ENCODE peak calls at places on chromosomes 16 and 17, in five cellular contexts. One of them, this sample, is unnamed.

GRCh38 chr16:23302045-23302956 is at the start of gene SCNN1B:
- DNase-seq in fibroblast of pulmonary artery: no peak
- DNase-seq in WERI-Rb-1: peak; percentile 51
- DNase-seq in MM.1S: peak; percentile 91
- DNase-seq in thoracic aorta: no peak
- DNase-seq in this sample: no peak

GRCh38 chr16:65510850-65511249 is 389.0 kb upstream of the CDH11 start:
- DNase-seq in fibroblast of pulmonary artery: peak; percentile 78
- DNase-seq in WERI-Rb-1: no peak
- DNase-seq in thoracic aorta: no peak
- DNase-seq in MM.1S: no peak
- DNase-seq in this sample: no peak

GRCh38 chr17:73707358-73707757 is 63.1 kb upstream of the SDK2 start:
- DNase-seq in thoracic aorta: no peak
- DNase-seq in WERI-Rb-1: no peak
- DNase-seq in fibroblast of pulmonary artery: no peak
- DNase-seq in MM.1S: no peak
- DNase-seq in this sample: no peak

GRCh38 chr16:73616186-73616585 is 568.3 kb upstream of the ZFHX3 start:
- DNase-seq in WERI-Rb-1: no peak
- DNase-seq in fibroblast of pulmonary artery: no peak
- DNase-seq in thoracic aorta: no peak
- DNase-seq in MM.1S: peak; percentile 22
- DNase-seq in this sample: peak; percentile 13

GRCh38 chr16:3028716-3029319 is 5.0 kb downstream of the THOC6 start:
- DNase-seq in MM.1S: no peak
- DNase-seq in fibroblast of pulmonary artery: no peak
- DNase-seq in thoracic aorta: no peak
- DNase-seq in WERI-Rb-1: peak; percentile 63
- DNase-seq in this sample: no peak

GRCh38 chr16:1407749-1408148 is 6.8 kb downstream of the UNKL start:
- DNase-seq in thoracic aorta: no peak
- DNase-seq in MM.1S: no peak
- DNase-seq in fibroblast of pulmonary artery: peak; percentile 7
- DNase-seq in WERI-Rb-1: peak; percentile 23
- DNase-seq in this sample: no peak

GRCh38 chr16:80346160-80346632 is 194.6 kb upstream of the DYNLRB2 start:
- DNase-seq in MM.1S: peak; percentile 59
- DNase-seq in thoracic aorta: no peak
- DNase-seq in fibroblast of pulmonary artery: no peak
- DNase-seq in WERI-Rb-1: no peak
- DNase-seq in this sample: no peak

GRCh38 chr16:85168732-85169256 is 56.5 kb upstream of the CIBAR2 start:
- DNase-seq in fibroblast of pulmonary artery: peak; percentile 59
- DNase-seq in thoracic aorta: no peak
- DNase-seq in WERI-Rb-1: no peak
- DNase-seq in MM.1S: no peak
- DNase-seq in this sample: no peak

GRCh38 chr17:37651846-37652245 is 8.6 kb upstream of the DDX52 start:
- DNase-seq in MM.1S: no peak
- DNase-seq in fibroblast of pulmonary artery: no peak
- DNase-seq in WERI-Rb-1: no peak
- DNase-seq in thoracic aorta: no peak
- DNase-seq in this sample: no peak

GRCh38 chr17:49632201-49632600 is 45.7 kb downstream of the SPOP start:
- DNase-seq in MM.1S: no peak
- DNase-seq in WERI-Rb-1: no peak
- DNase-seq in fibroblast of pulmonary artery: no peak
- DNase-seq in thoracic aorta: no peak
- DNase-seq in this sample: no peak

GRCh38 chr17:4934173-4934979 is 2.3 kb downstream of the GP1BA start:
- DNase-seq in thoracic aorta: no peak
- DNase-seq in MM.1S: peak; percentile 69
- DNase-seq in WERI-Rb-1: peak; percentile 73
- DNase-seq in fibroblast of pulmonary artery: peak; percentile 38
- DNase-seq in this sample: no peak

GRCh38 chr17:80281516-80281915 is 20.9 kb downstream of the RNF213 start:
- DNase-seq in WERI-Rb-1: no peak
- DNase-seq in MM.1S: no peak
- DNase-seq in thoracic aorta: no peak
- DNase-seq in fibroblast of pulmonary artery: no peak
- DNase-seq in this sample: no peak

GRCh38 chr16:67111951-67112444 is 2.3 kb downstream of the PHAF1 start:
- DNase-seq in MM.1S: no peak
- DNase-seq in thoracic aorta: no peak
- DNase-seq in WERI-Rb-1: no peak
- DNase-seq in fibroblast of pulmonary artery: no peak
- DNase-seq in this sample: no peak

GRCh38 chr17:4594406-4595349 is 10.3 kb downstream of the SMTNL2 start:
- DNase-seq in MM.1S: peak; percentile 50
- DNase-seq in WERI-Rb-1: no peak
- DNase-seq in fibroblast of pulmonary artery: no peak
- DNase-seq in thoracic aorta: no peak
- DNase-seq in this sample: no peak

GRCh38 chr17:45992175-45992574 is 6.9 kb upstream of the STH start:
- DNase-seq in thoracic aorta: no peak
- DNase-seq in WERI-Rb-1: no peak
- DNase-seq in fibroblast of pulmonary artery: no peak
- DNase-seq in MM.1S: no peak
- DNase-seq in this sample: no peak

GRCh38 chr16:46730126-46730525 is 18.0 kb downstream of the MYLK3 start:
- DNase-seq in WERI-Rb-1: no peak
- DNase-seq in MM.1S: no peak
- DNase-seq in fibroblast of pulmonary artery: no peak
- DNase-seq in thoracic aorta: no peak
- DNase-seq in this sample: no peak

GRCh38 chr16:87329436-87330256 is 12.5 kb upstream of the C16orf95 start:
- DNase-seq in WERI-Rb-1: no peak
- DNase-seq in fibroblast of pulmonary artery: no peak
- DNase-seq in MM.1S: no peak
- DNase-seq in thoracic aorta: no peak
- DNase-seq in this sample: no peak

GRCh38 chr17:45895304-45895968 is 1.1 kb downstream of the MAPT start:
- DNase-seq in WERI-Rb-1: peak; percentile 55
- DNase-seq in thoracic aorta: no peak
- DNase-seq in MM.1S: no peak
- DNase-seq in fibroblast of pulmonary artery: no peak
- DNase-seq in this sample: no peak

GRCh38 chr17:66632716-66633115 is 202.2 kb upstream of the CACNG5 start:
- DNase-seq in WERI-Rb-1: no peak
- DNase-seq in MM.1S: no peak
- DNase-seq in thoracic aorta: no peak
- DNase-seq in fibroblast of pulmonary artery: no peak
- DNase-seq in this sample: no peak

GRCh38 chr17:48045270-48046001 is 2.7 kb upstream of the NFE2L1 start:
- DNase-seq in MM.1S: no peak
- DNase-seq in thoracic aorta: no peak
- DNase-seq in WERI-Rb-1: peak; percentile 75
- DNase-seq in fibroblast of pulmonary artery: peak; percentile 17
- DNase-seq in this sample: no peak

DNA sequence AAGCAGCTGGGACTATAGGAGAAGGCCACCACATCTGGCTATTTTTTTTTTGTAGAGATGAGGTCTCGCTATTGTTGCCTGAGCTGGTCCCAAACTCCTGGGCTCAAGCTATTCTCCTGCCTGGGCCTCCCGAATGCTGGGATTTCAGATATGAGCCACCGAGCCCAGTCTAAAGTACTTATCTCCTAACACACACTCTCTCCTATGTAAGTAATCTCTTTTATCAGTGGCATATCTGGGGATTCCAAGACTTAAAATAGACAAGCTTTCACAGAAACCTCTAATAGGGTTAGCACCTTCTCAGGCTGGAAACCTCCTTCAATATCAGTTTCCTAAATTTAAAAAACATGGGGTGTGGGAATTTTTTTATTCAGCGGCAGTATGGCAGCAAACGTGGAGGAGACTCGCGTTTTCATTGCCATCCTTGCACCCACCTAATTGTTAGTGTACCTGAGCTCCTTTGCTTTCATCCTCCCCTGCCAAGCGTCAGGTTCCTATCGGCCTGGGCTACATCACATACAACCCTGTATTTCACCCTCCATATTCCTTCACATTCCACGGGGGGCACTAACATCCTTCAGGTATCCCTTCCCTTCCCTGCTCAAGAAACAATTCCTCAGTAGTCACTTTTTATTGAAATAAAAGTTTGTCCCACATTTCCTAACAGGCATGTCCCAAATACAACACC is 1.1 kb downstream of the EZH1 start:
- DNase-seq in thoracic aorta: no peak
- DNase-seq in MM.1S: no peak
- DNase-seq in WERI-Rb-1: peak; percentile 34
- DNase-seq in fibroblast of pulmonary artery: peak; percentile 33
- DNase-seq in this sample: no peak
- TF ChIP-seq CTCF in thoracic aorta: no peak
- TF ChIP-seq CTCF in MM.1S: peak; percentile 10
- TF ChIP-seq CTCF in WERI-Rb-1: no peak
- TF ChIP-seq CTCF in fibroblast of pulmonary artery: peak; percentile 31
- TF ChIP-seq CTCF in this sample: no peak

DNA sequence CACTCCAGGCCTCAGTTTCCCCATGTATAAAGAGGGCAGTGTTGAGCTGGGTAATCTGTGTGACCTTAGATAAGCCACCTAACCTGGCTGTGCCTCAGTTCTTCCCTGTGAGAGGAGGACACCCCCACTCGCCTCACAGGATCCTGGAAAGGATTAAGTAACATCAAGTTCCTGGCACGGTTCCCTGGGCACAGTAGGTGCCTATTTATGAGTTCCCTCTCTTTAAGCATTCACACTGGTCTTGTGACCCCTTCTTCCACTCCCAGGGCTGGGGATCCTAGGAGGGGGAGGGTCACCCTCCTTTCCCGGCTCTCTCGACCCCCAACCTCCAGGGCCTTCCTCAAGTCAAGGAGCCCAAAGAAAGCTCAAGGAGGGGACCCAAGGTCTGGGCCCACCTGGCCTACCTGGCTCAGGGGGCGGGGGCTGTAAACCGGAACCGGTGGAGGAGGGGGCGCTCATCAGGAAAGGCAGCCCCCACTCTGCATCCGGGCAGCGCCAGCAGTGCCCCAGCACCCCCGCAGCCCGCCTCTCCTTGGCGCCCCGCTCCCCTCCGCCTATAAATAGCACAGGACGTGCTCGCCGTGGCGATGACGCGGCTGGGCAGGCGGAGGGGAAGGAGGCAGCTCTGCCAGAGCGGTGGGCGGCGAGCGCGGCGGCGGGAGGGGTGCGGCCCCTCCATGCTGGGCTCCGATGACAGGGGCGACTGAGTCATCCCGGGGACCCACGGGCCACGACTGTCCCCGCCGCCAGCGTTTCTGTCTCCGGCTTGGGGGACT is 9.4 kb downstream of the RPL19 start:
- DNase-seq in MM.1S: no peak
- DNase-seq in thoracic aorta: peak; percentile 80
- DNase-seq in WERI-Rb-1: no peak
- DNase-seq in fibroblast of pulmonary artery: peak; percentile 47
- DNase-seq in this sample: no peak
- H3K4me3 ChIP-seq in MM.1S: peak overlapping the region; percentile 32
- H3K4me3 ChIP-seq in thoracic aorta: peak overlapping the region; percentile 77
- H3K4me3 ChIP-seq in WERI-Rb-1: no peak overlapping the region
- H3K4me3 ChIP-seq in fibroblast of pulmonary artery: peak overlapping the region; percentile 35
- H3K4me3 ChIP-seq in this sample: peak overlapping the region; percentile 23

GRCh38 chr16:83967091-83967490 is 953 bp upstream of the NECAB2 start:
- DNase-seq in WERI-Rb-1: no peak
- DNase-seq in thoracic aorta: no peak
- DNase-seq in fibroblast of pulmonary artery: no peak
- DNase-seq in MM.1S: no peak
- DNase-seq in this sample: no peak

GRCh38 chr16:83968483-83968865 is 430 bp downstream of the NECAB2 start:
- DNase-seq in thoracic aorta: no peak
- DNase-seq in MM.1S: no peak
- DNase-seq in fibroblast of pulmonary artery: no peak
- DNase-seq in WERI-Rb-1: no peak
- DNase-seq in this sample: no peak

GRCh38 chr16:83966153-83966696 is 1.8 kb upstream of the NECAB2 start:
- DNase-seq in MM.1S: no peak
- DNase-seq in thoracic aorta: no peak
- DNase-seq in WERI-Rb-1: no peak
- DNase-seq in fibroblast of pulmonary artery: no peak
- DNase-seq in this sample: no peak

GRCh38 chr16:83968891-83969672 is 1.0 kb downstream of the NECAB2 start:
- DNase-seq in fibroblast of pulmonary artery: no peak
- DNase-seq in WERI-Rb-1: no peak
- DNase-seq in MM.1S: no peak
- DNase-seq in thoracic aorta: no peak
- DNase-seq in this sample: no peak

GRCh38 chr16:83967838-83968482 is at the start of gene NECAB2:
- DNase-seq in WERI-Rb-1: peak; percentile 49
- DNase-seq in fibroblast of pulmonary artery: peak; percentile 23
- DNase-seq in thoracic aorta: no peak
- DNase-seq in MM.1S: no peak
- DNase-seq in this sample: no peak
- TF ChIP-seq CTCF in WERI-Rb-1: peak; percentile 52
- TF ChIP-seq CTCF in fibroblast of pulmonary artery: peak; percentile 25
- TF ChIP-seq CTCF in thoracic aorta: peak; percentile 49
- TF ChIP-seq CTCF in MM.1S: peak; percentile 20
- TF ChIP-seq CTCF in this sample: peak; percentile 57

GRCh38 chr17:82098939-82099765 is 1.1 kb upstream of the FASN start:
- DNase-seq in MM.1S: no peak
- DNase-seq in fibroblast of pulmonary artery: no peak
- DNase-seq in WERI-Rb-1: peak; percentile 76
- DNase-seq in thoracic aorta: no peak
- DNase-seq in this sample: no peak
- H3K4me3 ChIP-seq in MM.1S: peak overlapping the region; percentile 84
- H3K4me3 ChIP-seq in fibroblast of pulmonary artery: peak overlapping the region; percentile 52
- H3K4me3 ChIP-seq in WERI-Rb-1: peak overlapping the region; percentile 77
- H3K4me3 ChIP-seq in thoracic aorta: peak overlapping the region; percentile 80
- H3K4me3 ChIP-seq in this sample: peak overlapping the region; percentile 89

GRCh38 chr16:71536752-71537499 is 10.7 kb downstream of the CHST4 start:
- DNase-seq in MM.1S: no peak
- DNase-seq in fibroblast of pulmonary artery: no peak
- DNase-seq in thoracic aorta: no peak
- DNase-seq in WERI-Rb-1: no peak
- DNase-seq in this sample: no peak

GRCh38 chr16:71542377-71542776 is 16.2 kb downstream of the CHST4 start:
- DNase-seq in fibroblast of pulmonary artery: peak; percentile 23
- DNase-seq in WERI-Rb-1: peak; percentile 85
- DNase-seq in thoracic aorta: no peak
- DNase-seq in MM.1S: peak; percentile 25
- DNase-seq in this sample: no peak

DNA sequence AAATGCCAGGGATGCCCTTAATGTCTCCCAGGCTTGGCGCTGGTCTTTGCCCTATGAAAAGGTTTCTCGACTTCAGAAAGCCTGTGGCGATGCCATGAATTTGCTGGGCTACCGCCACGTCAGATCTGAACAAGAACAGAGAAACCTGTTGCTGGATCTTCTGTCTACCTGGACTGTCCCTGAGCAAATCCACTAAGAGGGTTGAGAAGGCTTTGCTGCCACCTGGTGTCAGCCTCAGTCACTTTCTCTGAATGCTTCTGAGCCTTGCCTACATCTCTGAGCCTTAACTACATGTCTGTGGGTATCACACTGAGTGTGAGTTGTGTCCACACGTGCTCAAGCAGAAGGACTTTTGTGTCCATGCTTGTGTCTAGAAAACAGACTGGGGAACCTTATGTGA is 11.4 kb downstream of the CHST4 start:
- DNase-seq in MM.1S: peak; percentile 61
- DNase-seq in WERI-Rb-1: peak; percentile 72
- DNase-seq in fibroblast of pulmonary artery: peak; percentile 56
- DNase-seq in thoracic aorta: no peak
- DNase-seq in this sample: peak; percentile 21
- TF ChIP-seq CTCF in MM.1S: peak; percentile 74
- TF ChIP-seq CTCF in WERI-Rb-1: peak; percentile 87
- TF ChIP-seq CTCF in fibroblast of pulmonary artery: peak; percentile 71
- TF ChIP-seq CTCF in thoracic aorta: no peak
- TF ChIP-seq CTCF in this sample: peak; percentile 84

This sample was measured in GM12864.